ENCODE peak calls at places on chromosomes 13 and 19, in six cellular contexts. O is activated CD4-positive, alpha-beta T cell treated with anti-CD3 and anti-CD28 coated beads, Interleukin-2, amount 50 U/mL, for 48 hours; V is effector CD4-positive, alpha-beta T cell; C is C1 segment of cervical spinal cord; S is germinal center; J is NCI-H2029. D is an unnamed sample.

GRCh38 chr19:13843104-13843921 is 33.6 kb upstream of the NANOS3 start:
- DNase-seq in O (no peak), V (no peak), C (peak), S (no peak), J (no peak), D (no peak)

GRCh38 chr19:15394426-15394825 is 14.8 kb upstream of the AKAP8 start:
- DNase-seq in O (no peak), V (no peak), C (no peak), S (no peak), J (no peak), D (no peak)

GRCh38 chr13:26628706-26629105 is 71.2 kb downstream of the WASF3 start:
- DNase-seq in O (no peak), V (no peak), C (no peak), S (no peak), J (no peak), D (no peak)

GRCh38 chr19:52170304-52170703 is 1.1 kb downstream of the ZNF836 start:
- DNase-seq in O (no peak), V (no peak), C (no peak), S (no peak), J (no peak), D (no peak)

GRCh38 chr13:29922281-29922821 is 71.9 kb upstream of the UBL3 start:
- DNase-seq in O (no peak), V (no peak), C (no peak), S (no peak), J (no peak), D (peak)

GRCh38 chr13:27954406-27954851 is 14.7 kb downstream of the CDX2 start:
- DNase-seq in O (no peak), V (no peak), C (peak), S (no peak), J (peak), D (no peak)

GRCh38 chr19:29785955-29786589 is 25.7 kb upstream of the CCNE1 start:
- DNase-seq in O (peak), V (no peak), C (no peak), S (peak), J (no peak), D (no peak)

GRCh38 chr13:29935309-29935981 is 85.0 kb upstream of the UBL3 start:
- DNase-seq in O (peak), V (peak), C (no peak), S (peak), J (no peak), D (peak)

GRCh38 chr19:19510432-19510831 is 4.9 kb downstream of the TSSK6 start:
- DNase-seq in O (no peak), V (no peak), C (no peak), S (no peak), J (no peak), D (no peak)

GRCh38 chr19:15812059-15812722 is 3.3 kb downstream of the OR10H1 start:
- DNase-seq in O (peak), V (peak), C (no peak), S (no peak), J (no peak), D (no peak)

GRCh38 chr19:28406966-28407365 is 806.0 kb downstream of the UQCRFS1 start:
- DNase-seq in O (no peak), V (no peak), C (no peak), S (no peak), J (no peak), D (no peak)

GRCh38 chr13:36767276-36767675 is 51.7 kb upstream of the RFXAP start:
- DNase-seq in O (no peak), V (no peak), C (no peak), S (no peak), J (no peak), D (no peak)

GRCh38 chr13:30752201-30752797 is 17.0 kb downstream of the ALOX5AP start:
- DNase-seq in O (no peak), V (no peak), C (no peak), S (no peak), J (no peak), D (no peak)

GRCh38 chr13:49443327-49443688 is 556 bp downstream of the CAB39L start:
- DNase-seq in O (no peak), V (no peak), C (no peak), S (peak), J (no peak), D (no peak)

GRCh38 chr19:29526730-29527499 is 1.1 kb downstream of the VSTM2B start:
- DNase-seq in O (peak), V (no peak), C (peak), S (peak), J (no peak), D (peak)

GRCh38 chr13:94309576-94309975 is 169.9 kb downstream of the DCT start:
- DNase-seq in O (no peak), V (no peak), C (no peak), S (no peak), J (no peak), D (no peak)

GRCh38 chr13:95480131-95480545 is 72.4 kb upstream of the CLDN10 start:
- DNase-seq in O (peak), V (no peak), C (peak), S (no peak), J (no peak), D (peak)

GRCh38 chr19:45766293-45766918 is 2.6 kb downstream of the SIX5 start:
- DNase-seq in O (no peak), V (no peak), C (no peak), S (no peak), J (no peak), D (no peak)

GRCh38 chr13:113562866-113563265 is 21.7 kb upstream of the TFDP1 start:
- DNase-seq in O (no peak), V (no peak), C (no peak), S (no peak), J (no peak), D (no peak)

GRCh38 chr13:47976325-47976724 is 24.7 kb downstream of the SUCLA2 start:
- DNase-seq in O (no peak), V (no peak), C (no peak), S (no peak), J (no peak), D (no peak)

GRCh38 chr13:42086582-42086981 is 38.1 kb downstream of the DGKH start:
- DNase-seq in O (no peak), V (no peak), C (no peak), S (no peak), J (no peak), D (no peak)

GRCh38 chr13:40502236-40502635 is 164.2 kb downstream of the FOXO1 start:
- DNase-seq in O (no peak), V (no peak), C (no peak), S (no peak), J (no peak), D (no peak)

GRCh38 chr19:18160792-18161690 is 8.1 kb downstream of the PIK3R2 start:
- DNase-seq in O (peak), V (peak), C (peak), S (peak), J (peak), D (peak)

GRCh38 chr19:2243274-2244121 is 5.6 kb upstream of the AMH start:
- DNase-seq in O (no peak), V (no peak), C (no peak), S (no peak), J (no peak), D (no peak)

GRCh38 chr13:24076124-24076523 is 84.4 kb upstream of the SPATA13 start:
- DNase-seq in O (no peak), V (no peak), C (no peak), S (no peak), J (no peak), D (no peak)

GRCh38 chr19:2494447-2495129 is 18.7 kb downstream of the GADD45B start:
- DNase-seq in O (peak), V (peak), C (peak), S (peak), J (peak), D (peak)

GRCh38 chr19:12647047-12647446 is 19.5 kb downstream of the MAN2B1 start:
- DNase-seq in O (no peak), V (no peak), C (no peak), S (no peak), J (peak), D (no peak)

GRCh38 chr19:16118489-16119033 is 6.9 kb downstream of the RAB8A start:
- DNase-seq in O (peak), V (no peak), C (peak), S (peak), J (no peak), D (peak)

GRCh38 chr13:27194895-27195764 is 23.5 kb upstream of the USP12 start:
- DNase-seq in O (no peak), V (no peak), C (no peak), S (no peak), J (no peak), D (peak)

GRCh38 chr13:43880930-43881329 is 1.2 kb downstream of the LACC1 start:
- DNase-seq in O (no peak), V (no peak), C (no peak), S (no peak), J (no peak), D (no peak)

GRCh38 chr19:10701955-10702307 is 692 bp downstream of the QTRT1 start:
- DNase-seq in O (peak), V (no peak), C (peak), S (peak), J (no peak), D (no peak)